ENCODE peak calls at places on chromosome 2, in four cellular contexts. R, X, Y and U are unnamed samples.

GRCh38 chr2:181779288-181779871 is 99.1 kb upstream of the NEUROD1 start:
- DNase-seq in R (no peak), X (no peak), Y (peak), U (no peak)

GRCh38 chr2:1567556-1568344 is 154.5 kb downstream of the TPO start:
- DNase-seq in R (no peak), X (no peak), Y (no peak), U (no peak)

GRCh38 chr2:232779935-232780334 is 3.6 kb upstream of the KCNJ13 start:
- DNase-seq in R (no peak), X (no peak), Y (peak), U (no peak)

GRCh38 chr2:159879061-159879604 is 81.1 kb upstream of the CD302 start:
- DNase-seq in R (no peak), X (no peak), Y (no peak), U (no peak)

GRCh38 chr2:21270658-21271057 is 146.9 kb downstream of the TDRD15 start:
- DNase-seq in R (no peak), X (no peak), Y (no peak), U (no peak)

GRCh38 chr2:64400103-64400728 is 53.7 kb upstream of the LGALSL start:
- DNase-seq in R (no peak), X (no peak), Y (no peak), U (no peak)

GRCh38 chr2:173831312-173832229 is 133.6 kb downstream of the SP3 start:
- DNase-seq in R (no peak), X (no peak), Y (no peak), U (no peak)

GRCh38 chr2:30234180-30234971 is 3.0 kb downstream of the LBH start:
- DNase-seq in R (no peak), X (peak), Y (peak), U (no peak)

GRCh38 chr2:112880696-112881095 is 30.3 kb upstream of the IL37 start:
- DNase-seq in R (no peak), X (no peak), Y (no peak), U (no peak)